ENCODE peak calls at places on chromosomes 1 and 21, in four cellular contexts. One of them, this sample, is unnamed.

GRCh38 chr1:50780797-50781196 is 179.3 kb downstream of the FAF1 start:
- DNase-seq in K562: no peak
- DNase-seq in H1: no peak
- DNase-seq in HepG2: no peak
- DNase-seq in this sample: no peak

GRCh38 chr1:209057083-209057482 is 526.4 kb upstream of the CAMK1G start:
- DNase-seq in K562: no peak
- DNase-seq in H1: no peak
- DNase-seq in HepG2: no peak
- DNase-seq in this sample: no peak

GRCh38 chr1:41560496-41560895 is 76.0 kb upstream of the EDN2 start:
- DNase-seq in H1: no peak
- DNase-seq in HepG2: no peak
- DNase-seq in K562: no peak
- DNase-seq in this sample: no peak

GRCh38 chr1:165257969-165258459 is 98.5 kb downstream of the LMX1A start:
- DNase-seq in HepG2: peak
- DNase-seq in H1: peak
- DNase-seq in K562: peak
- DNase-seq in this sample: peak

GRCh38 chr21:22476726-22477646 is 1478.8 kb downstream of the NCAM2 start:
- DNase-seq in K562: no peak
- DNase-seq in HepG2: no peak
- DNase-seq in H1: no peak
- DNase-seq in this sample: no peak

GRCh38 chr1:56424744-56425493 is 154.4 kb downstream of the PLPP3 start:
- DNase-seq in K562: peak
- DNase-seq in HepG2: peak
- DNase-seq in H1: no peak
- DNase-seq in this sample: no peak

GRCh38 chr1:43930168-43930948 is 3.2 kb upstream of the ARTN start:
- DNase-seq in K562: no peak
- DNase-seq in HepG2: no peak
- DNase-seq in H1: no peak
- DNase-seq in this sample: no peak

GRCh38 chr1:228396770-228397453 is 9.7 kb downstream of the TRIM11 start:
- DNase-seq in HepG2: no peak
- DNase-seq in K562: no peak
- DNase-seq in H1: no peak
- DNase-seq in this sample: no peak

GRCh38 chr1:196160066-196160795 is 448.0 kb downstream of the KCNT2 start:
- DNase-seq in H1: no peak
- DNase-seq in K562: no peak
- DNase-seq in HepG2: no peak
- DNase-seq in this sample: no peak

GRCh38 chr1:18489417-18490143 is 8.8 kb downstream of the KLHDC7A start:
- DNase-seq in H1: no peak
- DNase-seq in HepG2: no peak
- DNase-seq in K562: no peak
- DNase-seq in this sample: no peak

GRCh38 chr1:184542291-184542690 is 155.5 kb downstream of the C1orf21 start:
- DNase-seq in K562: no peak
- DNase-seq in H1: no peak
- DNase-seq in HepG2: no peak
- DNase-seq in this sample: no peak

GRCh38 chr1:178262101-178262500 is 168.2 kb downstream of the RASAL2 start:
- DNase-seq in K562: no peak
- DNase-seq in H1: no peak
- DNase-seq in HepG2: peak
- DNase-seq in this sample: peak

GRCh38 chr1:67618285-67619018 is 66.5 kb upstream of the GADD45A start:
- DNase-seq in K562: no peak
- DNase-seq in H1: no peak
- DNase-seq in HepG2: no peak
- DNase-seq in this sample: peak

GRCh38 chr21:29691616-29692491 is 247.9 kb downstream of the GRIK1 start:
- DNase-seq in H1: no peak
- DNase-seq in K562: no peak
- DNase-seq in HepG2: no peak
- DNase-seq in this sample: no peak

GRCh38 chr1:147494998-147495580 is 46.2 kb upstream of the BCL9 start:
- DNase-seq in K562: peak
- DNase-seq in H1: no peak
- DNase-seq in HepG2: peak
- DNase-seq in this sample: peak

GRCh38 chr1:174726167-174726879 is 273.4 kb upstream of the CACYBP start:
- DNase-seq in K562: peak
- DNase-seq in HepG2: peak
- DNase-seq in H1: no peak
- DNase-seq in this sample: peak

GRCh38 chr1:23178931-23179330 is 10.3 kb upstream of the LUZP1 start:
- DNase-seq in H1: no peak
- DNase-seq in HepG2: no peak
- DNase-seq in K562: no peak
- DNase-seq in this sample: peak

GRCh38 chr1:41653574-41653973 is 169.1 kb upstream of the EDN2 start:
- DNase-seq in K562: no peak
- DNase-seq in H1: no peak
- DNase-seq in HepG2: no peak
- DNase-seq in this sample: no peak

GRCh38 chr1:113686891-113687624 is 72.2 kb downstream of the PHTF1 start:
- DNase-seq in K562: no peak
- DNase-seq in H1: no peak
- DNase-seq in HepG2: no peak
- DNase-seq in this sample: no peak

GRCh38 chr1:36517019-36517387 is 34.3 kb upstream of the CSF3R start:
- DNase-seq in K562: peak
- DNase-seq in H1: no peak
- DNase-seq in HepG2: no peak
- DNase-seq in this sample: no peak

GRCh38 chr1:199170711-199171110 is 531.9 kb downstream of the PTPRC start:
- DNase-seq in K562: no peak
- DNase-seq in HepG2: no peak
- DNase-seq in H1: no peak
- DNase-seq in this sample: no peak

GRCh38 chr1:16006010-16006409 is 2.0 kb downstream of the SRARP start:
- DNase-seq in H1: no peak
- DNase-seq in K562: no peak
- DNase-seq in HepG2: no peak
- DNase-seq in this sample: no peak

DNA sequence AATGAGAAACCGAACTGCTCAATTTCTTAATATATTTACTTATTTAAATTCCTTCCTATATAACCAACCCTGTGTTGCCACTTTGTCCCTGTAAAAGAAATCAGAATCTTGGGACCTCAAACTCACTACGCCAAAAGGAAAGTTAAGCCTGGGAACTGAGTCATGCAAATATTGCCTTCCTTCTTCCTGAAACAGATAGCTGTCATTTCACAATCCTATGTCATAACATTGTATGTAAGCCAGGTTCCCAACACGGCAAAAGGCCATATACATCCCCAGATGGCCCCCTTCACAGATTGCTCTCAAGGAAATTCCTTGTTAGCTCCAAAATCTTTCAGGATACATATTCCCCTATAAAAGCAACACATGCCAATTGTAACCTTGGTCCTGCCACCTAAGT is 39.7 kb downstream of the C21orf91 start:
- DNase-seq in H1: no peak
- DNase-seq in K562: no peak
- DNase-seq in HepG2: no peak
- DNase-seq in this sample: no peak
- H3K4me2 ChIP-seq in H1: no peak
- H3K4me2 ChIP-seq in K562: no peak
- H3K4me2 ChIP-seq in HepG2: no peak
- H3K4me2 ChIP-seq in this sample: no peak

DNA sequence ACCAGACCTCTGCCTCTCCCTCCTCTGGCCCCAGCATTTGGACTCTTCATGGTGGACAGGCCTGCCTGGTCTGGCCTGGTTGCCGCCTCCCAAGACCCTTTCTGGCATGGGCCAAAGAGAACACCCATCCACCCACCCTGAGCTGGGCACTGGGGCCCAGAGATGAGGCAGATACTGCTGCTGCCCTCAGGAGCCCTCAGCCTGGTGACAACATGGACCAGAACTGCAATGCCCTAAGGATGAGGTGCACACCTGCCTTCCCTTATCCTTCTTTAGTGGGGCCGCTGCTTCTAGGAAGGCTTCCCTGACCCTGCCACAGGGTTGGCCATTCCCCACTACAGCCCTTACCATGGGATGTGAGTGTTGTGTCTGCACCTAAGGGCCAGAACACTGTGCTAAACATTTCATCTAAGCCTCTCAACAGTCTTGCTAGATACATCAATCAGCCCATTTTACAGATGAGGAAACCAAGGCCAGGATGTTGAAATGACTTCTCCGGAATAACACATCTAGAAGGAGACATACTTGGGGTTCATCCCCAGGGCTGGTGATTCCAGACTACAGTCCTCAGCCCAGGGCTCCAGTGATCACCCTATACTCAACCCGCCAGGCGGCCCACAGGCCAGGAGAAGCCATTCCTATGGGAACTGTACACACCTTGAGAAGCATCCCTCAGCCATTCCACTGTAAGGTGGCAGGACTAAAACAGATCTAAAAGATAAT is 119.7 kb downstream of the GLIS1 start:
- DNase-seq in H1: no peak
- DNase-seq in HepG2: no peak
- DNase-seq in K562: no peak
- DNase-seq in this sample: no peak
- TF ChIP-seq PHF8 in H1: no peak
- TF ChIP-seq PHF8 in HepG2: no peak
- TF ChIP-seq PHF8 in K562: no peak
- TF ChIP-seq PHF8 in this sample: no peak

GRCh38 chr1:202009326-202010031 is 908 bp upstream of the ELF3 start:
- DNase-seq in K562: peak
- DNase-seq in H1: peak
- DNase-seq in HepG2: peak
- DNase-seq in this sample: peak

GRCh38 chr1:202007703-202008489 is 2.5 kb upstream of the ELF3 start:
- DNase-seq in H1: peak
- DNase-seq in K562: peak
- DNase-seq in HepG2: no peak
- DNase-seq in this sample: no peak

GRCh38 chr1:202005958-202006357 is 4.4 kb upstream of the ELF3 start:
- DNase-seq in HepG2: peak
- DNase-seq in H1: no peak
- DNase-seq in K562: peak
- DNase-seq in this sample: no peak

GRCh38 chr1:202004711-202005110 is 5.7 kb upstream of the ELF3 start:
- DNase-seq in HepG2: no peak
- DNase-seq in K562: no peak
- DNase-seq in H1: no peak
- DNase-seq in this sample: no peak

DNA sequence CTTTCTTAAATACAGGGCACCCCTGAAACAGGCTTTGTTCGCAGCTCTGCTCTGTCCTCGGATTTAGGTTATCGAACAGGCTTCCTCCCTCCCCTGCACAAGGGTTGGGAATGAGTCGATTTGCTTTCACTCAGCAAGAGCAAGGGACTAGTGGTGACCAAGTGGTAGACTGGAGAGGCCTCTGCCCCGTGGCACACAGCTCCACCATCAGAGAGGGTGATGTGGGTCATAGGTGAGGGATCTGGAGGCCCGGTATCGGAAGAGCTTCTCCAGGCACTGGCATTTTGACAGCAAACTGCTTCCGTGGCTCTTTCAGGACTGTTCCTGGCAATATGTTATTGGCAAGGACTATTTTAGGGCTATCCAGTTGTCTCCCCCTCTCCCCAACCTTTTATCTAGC is 3.1 kb upstream of the ELF3 start:
- DNase-seq in HepG2: no peak
- DNase-seq in H1: no peak
- DNase-seq in K562: no peak
- DNase-seq in this sample: no peak
- H3K4me2 ChIP-seq in HepG2: peak
- H3K4me2 ChIP-seq in H1: peak
- H3K4me2 ChIP-seq in K562: no peak
- H3K4me2 ChIP-seq in this sample: peak

GRCh38 chr1:206932271-206932670 is 10.5 kb upstream of the FCMR start:
- DNase-seq in HepG2: no peak
- DNase-seq in K562: no peak
- DNase-seq in H1: no peak
- DNase-seq in this sample: no peak

GRCh38 chr1:206930210-206930798 is 8.6 kb upstream of the FCMR start:
- DNase-seq in K562: no peak
- DNase-seq in HepG2: no peak
- DNase-seq in H1: no peak
- DNase-seq in this sample: no peak

GRCh38 chr1:206935491-206936067 is 10.7 kb downstream of the PIGR start:
- DNase-seq in K562: peak
- DNase-seq in HepG2: peak
- DNase-seq in H1: peak
- DNase-seq in this sample: peak

GRCh38 chr1:206931709-206932108 is 10.0 kb upstream of the FCMR start:
- DNase-seq in H1: no peak
- DNase-seq in K562: no peak
- DNase-seq in HepG2: no peak
- DNase-seq in this sample: no peak

DNA sequence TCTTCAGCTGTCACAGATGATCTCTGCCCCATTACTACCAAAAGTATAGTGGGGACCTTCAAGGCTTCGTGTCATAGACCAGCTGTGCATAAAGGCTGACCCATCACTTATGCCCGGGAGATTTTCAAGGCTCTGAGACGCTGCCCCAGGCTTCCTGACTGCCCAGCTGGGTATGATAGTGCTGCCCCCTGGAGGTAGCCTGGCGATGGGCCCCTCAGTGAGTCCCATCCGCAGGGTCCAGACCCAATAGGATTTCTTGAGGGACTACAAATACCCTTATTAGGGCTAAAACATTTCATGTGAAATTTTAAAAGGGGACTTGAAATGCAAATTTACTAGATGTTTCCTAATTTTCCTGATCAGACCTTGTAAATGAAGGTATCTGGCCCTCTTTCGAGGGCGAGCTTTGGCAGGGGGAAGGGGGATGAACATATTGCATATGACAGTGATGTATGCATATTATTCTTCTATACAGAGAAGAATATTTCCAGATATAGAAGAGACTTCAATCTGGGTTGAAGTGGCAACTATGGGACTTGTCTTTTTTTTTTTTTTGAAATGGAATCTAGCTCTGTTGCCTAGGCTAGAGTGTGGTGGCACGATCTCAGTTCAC is 11.7 kb upstream of the FCMR start:
- DNase-seq in HepG2: no peak
- DNase-seq in K562: peak
- DNase-seq in H1: no peak
- DNase-seq in this sample: peak
- TF ChIP-seq PHF8 in HepG2: no peak
- TF ChIP-seq PHF8 in K562: no peak
- TF ChIP-seq PHF8 in H1: no peak
- TF ChIP-seq PHF8 in this sample: no peak